ENCODE peak calls at places on chromosomes 6 and 20, in four cellular contexts. A, R, J and W are unnamed samples.

GRCh38 chr6:139960676-139961075 is 586.2 kb upstream of the CITED2 start:
- DNase-seq in A (no peak), R (no peak), J (no peak), W (no peak)

GRCh38 chr6:130274007-130274406 is 51.3 kb upstream of the SAMD3 start:
- DNase-seq in R (no peak), A (no peak), J (no peak), W (no peak)

GRCh38 chr6:51528556-51528955 is 558.9 kb downstream of the PKHD1 start:
- DNase-seq in A (no peak), R (no peak), J (no peak), W (peak)

GRCh38 chr6:65199683-65200082 is 507.3 kb downstream of the EYS start:
- DNase-seq in J (no peak), A (no peak), R (no peak), W (no peak)

GRCh38 chr20:63702036-63702665 is 5.6 kb downstream of the ARFRP1 start:
- DNase-seq in R (peak), A (no peak), J (no peak), W (peak)

GRCh38 chr20:49590163-49591017 is 22.5 kb upstream of the PTGIS start:
- DNase-seq in R (no peak), J (peak), A (no peak), W (no peak)

GRCh38 chr6:113464959-113465358 is 392.2 kb upstream of the MARCKS start:
- DNase-seq in R (no peak), J (peak), A (no peak), W (no peak)

GRCh38 chr6:18441253-18441979 is 54.3 kb downstream of the RNF144B start:
- DNase-seq in A (no peak), J (no peak), R (no peak), W (no peak)

GRCh38 chr6:157558049-157558448 is 177.1 kb downstream of the ZDHHC14 start:
- DNase-seq in J (peak), A (no peak), R (no peak), W (no peak)

GRCh38 chr6:5031150-5031549 is 27.3 kb upstream of the RPP40 start:
- DNase-seq in J (no peak), R (no peak), A (no peak), W (no peak)

GRCh38 chr20:49713779-49714712 is at the start of gene B4GALT5:
- DNase-seq in J (peak), R (peak), A (peak), W (peak)

GRCh38 chr6:29602564-29603361 is 17.8 kb downstream of the OR2H2 start:
- DNase-seq in J (peak), R (peak), A (no peak), W (peak)

GRCh38 chr6:53605543-53606235 is 59.9 kb downstream of the KLHL31 start:
- DNase-seq in J (no peak), A (no peak), R (no peak), W (no peak)

GRCh38 chr6:27592107-27592480 is 119.2 kb upstream of the ZNF184 start:
- DNase-seq in J (peak), R (no peak), A (no peak), W (no peak)
- TF ChIP-seq CTCF in J (no peak), R (no peak), A (no peak), W (no peak)

DNA sequence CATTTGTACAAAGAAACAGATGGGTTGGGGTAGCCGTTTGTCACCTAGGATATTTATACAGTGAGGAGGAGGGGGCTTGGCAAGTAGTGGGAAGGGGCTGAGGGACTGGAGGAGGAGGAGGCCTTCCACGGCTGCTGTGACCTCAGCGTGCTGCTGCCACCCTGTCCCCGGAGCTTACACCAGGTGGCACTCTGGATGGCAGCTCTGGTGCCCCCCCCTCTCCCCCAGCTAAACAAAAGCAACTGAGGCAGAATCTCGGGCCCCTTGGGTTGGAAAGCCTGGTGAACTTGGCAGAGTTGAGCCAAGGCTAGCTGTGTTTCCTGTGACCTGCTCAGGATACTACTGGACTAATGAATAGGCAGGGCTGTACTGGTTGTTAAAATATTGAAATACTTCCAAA is 64.7 kb downstream of the CD40 start:
- DNase-seq in R (no peak), J (no peak), A (no peak), W (no peak)
- H3K4me3 ChIP-seq in R (no peak), J (no peak), A (no peak), W (no peak)

GRCh38 chr20:9884666-9885065 is 45.8 kb upstream of the PAK5 start:
- DNase-seq in J (no peak), R (no peak), A (no peak), W (no peak)
- TF ChIP-seq CTCF in J (no peak), R (peak), A (no peak), W (peak)

DNA sequence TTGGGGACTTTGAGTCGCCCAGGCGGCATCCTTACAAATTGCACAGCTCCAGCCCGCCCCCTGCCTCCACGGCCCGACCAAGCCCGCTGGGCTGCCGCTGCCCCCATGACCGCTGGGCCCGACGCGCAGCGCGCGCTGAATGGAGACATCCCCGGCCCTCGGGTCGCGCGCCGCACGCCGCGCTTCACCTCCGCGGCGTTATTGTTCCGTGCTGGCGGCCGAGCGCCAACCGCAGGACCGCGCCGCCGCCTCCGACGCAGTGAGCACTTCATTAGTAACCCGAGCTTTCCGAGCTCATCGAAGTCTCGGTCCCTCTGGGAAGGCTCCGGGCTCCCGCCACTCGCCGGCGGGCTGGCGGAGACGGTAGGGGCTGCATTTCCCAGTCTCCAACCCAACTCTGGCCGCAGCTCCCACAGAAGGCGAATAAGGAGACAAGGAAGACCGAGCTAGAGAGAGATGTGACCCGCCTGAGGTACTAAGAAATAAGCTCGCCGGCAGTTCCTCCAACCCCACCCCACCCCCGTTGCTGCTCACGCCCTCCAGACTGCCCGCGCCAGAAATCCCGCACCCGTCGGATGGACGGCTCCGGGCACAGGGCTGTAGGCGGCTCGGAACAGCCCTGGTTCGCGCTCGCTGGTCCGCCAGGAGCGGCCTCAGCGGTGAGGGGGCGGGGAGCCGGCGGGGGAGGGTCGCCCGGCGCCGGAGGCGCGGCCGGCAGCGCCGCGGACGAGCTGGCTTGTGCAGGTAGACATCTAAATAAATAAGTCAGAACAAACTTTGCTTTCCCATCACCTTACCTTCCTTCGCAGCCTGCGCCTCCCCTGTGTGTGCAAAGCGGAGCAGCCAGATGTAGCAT is 683 bp downstream of the EPHA7 start:
- DNase-seq in A (peak), J (peak), R (peak), W (peak)
- H3K4me3 ChIP-seq in A (peak), J (peak), R (peak), W (peak)

GRCh38 chr6:32196682-32197616 is 4.5 kb upstream of the GPSM3 start:
- DNase-seq in J (peak), R (peak), A (no peak), W (no peak)

GRCh38 chr6:32195902-32196681 is 3.6 kb upstream of the GPSM3 start:
- DNase-seq in R (peak), J (peak), A (peak), W (peak)

GRCh38 chr6:32194825-32195651 is 2.6 kb upstream of the GPSM3 start:
- DNase-seq in J (peak), R (peak), A (no peak), W (no peak)

GRCh38 chr6:32194388-32194787 is 1.9 kb upstream of the GPSM3 start:
- DNase-seq in J (no peak), A (no peak), R (no peak), W (no peak)

GRCh38 chr6:32195652-32195901 is 3.1 kb upstream of the GPSM3 start:
- DNase-seq in J (peak), R (peak), A (peak), W (peak)
- TF ChIP-seq CTCF in J (peak), R (no peak), A (peak), W (peak)